ENCODE peak calls at places on chromosome 13, in seven cellular contexts. E is activated CD4-positive, alpha-beta T cell treated with anti-CD3 and anti-CD28 coated beads, Interleukin-2, amount 50 U/mL, for 1 hour; M is frontal cortex; N is activated T-cell treated with anti-CD3 and anti-CD28 coated beads for 24 hours; U is activated CD4-positive, CD25-positive, alpha-beta regulatory T cell treated with anti-CD3 and anti-CD28 coated beads, Interleukin-2, amount 50 U/mL, for 16 hours; W is EH; J is activated naive CD8-positive, alpha-beta T cell treated with anti-CD3 and anti-CD28 coated beads, Interleukin-2, amount 50 U/mL, for 24 hours. L is an unnamed sample.

GRCh38 chr13:68984688-68985319 is 1122.8 kb upstream of the ATXN8OS start:
- DNase-seq in E (no peak), M (no peak), N (no peak), U (no peak), W (no peak), J (no peak), L (no peak)

GRCh38 chr13:27334774-27335490 is 64.3 kb downstream of the RASL11A start:
- DNase-seq in E (no peak), M (no peak), N (no peak), U (no peak), W (no peak), J (no peak), L (peak)

GRCh38 chr13:37960427-37960826 is 90.9 kb upstream of the TRPC4 start:
- DNase-seq in E (no peak), M (no peak), N (no peak), U (no peak), W (no peak), J (no peak), L (peak)

GRCh38 chr13:47415048-47415447 is 518.2 kb upstream of the HTR2A start:
- DNase-seq in E (no peak), M (no peak), N (no peak), U (no peak), W (peak), J (no peak), L (peak)

GRCh38 chr13:111460548-111461444 is 140.4 kb downstream of the TEX29 start:
- DNase-seq in E (no peak), M (peak), N (no peak), U (no peak), W (peak), J (no peak), L (peak)

GRCh38 chr13:67643656-67644055 is 413.5 kb upstream of the PCDH9 start:
- DNase-seq in E (no peak), M (no peak), N (no peak), U (no peak), W (no peak), J (no peak), L (no peak)

GRCh38 chr13:91381371-91381770 is 17.1 kb upstream of the GPC5 start:
- DNase-seq in E (no peak), M (no peak), N (no peak), U (no peak), W (peak), J (no peak), L (peak)

GRCh38 chr13:41418027-41418426 is 39.3 kb upstream of the RGCC start:
- DNase-seq in E (no peak), M (no peak), N (no peak), U (no peak), W (peak), J (no peak), L (no peak)

GRCh38 chr13:111049791-111050538 is 65.1 kb upstream of the ARHGEF7 start:
- DNase-seq in E (no peak), M (peak), N (no peak), U (no peak), W (peak), J (peak), L (peak)

GRCh38 chr13:93818345-93818744 is 591.7 kb downstream of the GPC6 start:
- DNase-seq in E (no peak), M (no peak), N (no peak), U (no peak), W (no peak), J (no peak), L (no peak)

GRCh38 chr13:46775385-46776065 is 21.4 kb downstream of the ESD start:
- DNase-seq in E (no peak), M (no peak), N (no peak), U (no peak), W (no peak), J (no peak), L (no peak)

GRCh38 chr13:110507678-110508381 is 53.7 kb downstream of the RAB20 start:
- DNase-seq in E (no peak), M (no peak), N (no peak), U (no peak), W (no peak), J (no peak), L (no peak)

GRCh38 chr13:40165533-40165932 is 500.9 kb downstream of the FOXO1 start:
- DNase-seq in E (no peak), M (no peak), N (no peak), U (no peak), W (no peak), J (no peak), L (no peak)

GRCh38 chr13:44313674-44314073 is 60.0 kb upstream of the SERP2 start:
- DNase-seq in E (no peak), M (no peak), N (no peak), U (no peak), W (peak), J (no peak), L (peak)

GRCh38 chr13:49113526-49114286 is 106.4 kb upstream of the MLNR start:
- DNase-seq in E (no peak), M (no peak), N (no peak), U (no peak), W (peak), J (no peak), L (peak)

GRCh38 chr13:87129602-87130300 is 541.4 kb upstream of the SLITRK5 start:
- DNase-seq in E (no peak), M (no peak), N (no peak), U (no peak), W (no peak), J (no peak), L (peak)

GRCh38 chr13:109955598-109955997 is 169.2 kb upstream of the IRS2 start:
- DNase-seq in E (no peak), M (no peak), N (no peak), U (no peak), W (peak), J (no peak), L (peak)

GRCh38 chr13:111153279-111153976 is 38.3 kb downstream of the ARHGEF7 start:
- DNase-seq in E (peak), M (peak), N (peak), U (peak), W (peak), J (peak), L (peak)